ENCODE peak calls at places on chromosome 3, in four cellular contexts. M is fibroblast of mammary gland, Q is hepatocyte, X is lower leg skin. E is an unnamed sample.

GRCh38 chr3:175357758-175358157 is 498.6 kb downstream of the NAALADL2 start:
- DNase-seq in Q (no peak), X (no peak), M (peak), E (no peak)

GRCh38 chr3:53103566-53104296 is 26.5 kb downstream of the RFT1 start:
- DNase-seq in M (no peak), Q (no peak), X (no peak), E (no peak)

GRCh38 chr3:54004351-54004750 is 112.7 kb upstream of the SELENOK start:
- DNase-seq in X (no peak), M (no peak), Q (no peak), E (no peak)

GRCh38 chr3:188469228-188469885 is 315.4 kb downstream of the LPP start:
- DNase-seq in X (no peak), Q (no peak), M (peak), E (peak)

GRCh38 chr3:177127008-177127407 is 70.3 kb downstream of the TBL1XR1 start:
- DNase-seq in Q (no peak), X (no peak), M (no peak), E (peak)

GRCh38 chr3:58585994-58586393 is 8.8 kb upstream of the FAM107A start:
- DNase-seq in Q (no peak), M (no peak), X (no peak), E (no peak)

GRCh38 chr3:19427417-19428149 is 279.3 kb downstream of the KCNH8 start:
- DNase-seq in X (no peak), M (no peak), Q (no peak), E (no peak)

GRCh38 chr3:194272221-194272620 is 78.9 kb downstream of the CPN2 start:
- DNase-seq in X (peak), Q (no peak), M (no peak), E (no peak)

GRCh38 chr3:1752205-1752604 is 346.5 kb upstream of the CNTN4 start:
- DNase-seq in Q (no peak), X (no peak), M (no peak), E (no peak)

GRCh38 chr3:4416961-4417360 is 50.1 kb downstream of the SUMF1 start:
- DNase-seq in Q (no peak), X (no peak), M (peak), E (peak)

GRCh38 chr3:81891056-81891455 is 129.6 kb upstream of the GBE1 start:
- DNase-seq in X (no peak), Q (no peak), M (no peak), E (no peak)

GRCh38 chr3:26245236-26245635 is 377.3 kb upstream of the LRRC3B start:
- DNase-seq in Q (no peak), M (no peak), X (no peak), E (no peak)

GRCh38 chr3:73384091-73384906 is 240.4 kb downstream of the PDZRN3 start:
- DNase-seq in M (no peak), Q (no peak), X (peak), E (no peak)

GRCh38 chr3:129749692-129750091 is 143.2 kb upstream of the PLXND1 start:
- DNase-seq in M (no peak), X (no peak), Q (no peak), E (no peak)

GRCh38 chr3:89947357-89947954 is 840.0 kb downstream of the EPHA3 start:
- DNase-seq in M (no peak), Q (no peak), X (no peak), E (no peak)

GRCh38 chr3:23751485-23751811 is 54.3 kb upstream of the UBE2E1 start:
- DNase-seq in Q (no peak), M (no peak), X (no peak), E (no peak)

GRCh38 chr3:121995190-121996137 is 26.6 kb downstream of the ILDR1 start:
- DNase-seq in X (peak), Q (peak), M (peak), E (peak)

GRCh38 chr3:71166839-71167238 is 416.7 kb downstream of the FOXP1 start:
- DNase-seq in M (no peak), X (no peak), Q (no peak), E (no peak)

GRCh38 chr3:71171246-71171645 is 412.3 kb downstream of the FOXP1 start:
- DNase-seq in Q (no peak), X (no peak), M (no peak), E (no peak)

GRCh38 chr3:71166366-71166765 is 417.2 kb downstream of the FOXP1 start:
- DNase-seq in X (no peak), Q (no peak), M (no peak), E (peak)

GRCh38 chr3:71168043-71168720 is 415.3 kb downstream of the FOXP1 start:
- DNase-seq in Q (no peak), X (no peak), M (peak), E (peak)

GRCh38 chr3:71168961-71169411 is 414.5 kb downstream of the FOXP1 start:
- DNase-seq in Q (no peak), M (peak), X (no peak), E (peak)
- H3K4me3 ChIP-seq in Q (peak), M (no peak), X (no peak), E (no peak)

DNA sequence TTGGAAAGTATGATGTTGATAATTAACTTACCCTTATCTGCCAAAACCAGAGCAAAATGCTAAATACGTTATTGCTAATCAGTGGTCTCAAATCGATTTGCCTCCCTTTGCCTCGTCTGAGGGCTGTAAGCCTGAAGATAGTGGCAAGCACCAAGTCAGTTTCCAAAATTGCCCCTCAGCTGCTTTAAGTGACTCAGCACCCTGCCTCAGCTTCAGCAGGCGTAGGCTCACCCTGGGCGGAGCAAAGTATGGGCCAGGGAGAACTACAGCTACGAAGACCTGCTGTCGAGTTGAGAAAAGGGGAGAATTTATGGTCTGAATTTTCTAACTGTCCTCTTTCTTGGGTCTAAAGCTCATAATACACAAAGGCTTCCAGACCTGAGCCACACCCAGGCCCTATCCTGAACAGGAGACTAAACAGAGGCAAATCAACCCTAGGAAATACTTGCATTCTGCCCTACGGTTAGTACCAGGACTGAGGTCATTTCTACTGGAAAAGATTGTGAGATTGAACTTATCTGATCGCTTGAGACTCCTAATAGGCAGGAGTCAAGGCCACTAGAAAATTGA is 59.7 kb downstream of the DCUN1D1 start:
- DNase-seq in M (peak), X (no peak), Q (peak), E (peak)
- H3K4me3 ChIP-seq in M (no peak), X (no peak), Q (no peak), E (no peak)

GRCh38 chr3:113243071-113243470 is 31.7 kb downstream of the BOC start:
- DNase-seq in M (no peak), Q (no peak), X (no peak), E (no peak)

GRCh38 chr3:113243846-113244245 is 32.5 kb downstream of the BOC start:
- DNase-seq in M (peak), Q (no peak), X (no peak), E (no peak)

GRCh38 chr3:113240841-113241240 is 29.5 kb downstream of the BOC start:
- DNase-seq in Q (no peak), M (no peak), X (peak), E (no peak)

GRCh38 chr3:113242091-113242581 is 30.8 kb downstream of the BOC start:
- DNase-seq in Q (no peak), M (peak), X (no peak), E (peak)

DNA sequence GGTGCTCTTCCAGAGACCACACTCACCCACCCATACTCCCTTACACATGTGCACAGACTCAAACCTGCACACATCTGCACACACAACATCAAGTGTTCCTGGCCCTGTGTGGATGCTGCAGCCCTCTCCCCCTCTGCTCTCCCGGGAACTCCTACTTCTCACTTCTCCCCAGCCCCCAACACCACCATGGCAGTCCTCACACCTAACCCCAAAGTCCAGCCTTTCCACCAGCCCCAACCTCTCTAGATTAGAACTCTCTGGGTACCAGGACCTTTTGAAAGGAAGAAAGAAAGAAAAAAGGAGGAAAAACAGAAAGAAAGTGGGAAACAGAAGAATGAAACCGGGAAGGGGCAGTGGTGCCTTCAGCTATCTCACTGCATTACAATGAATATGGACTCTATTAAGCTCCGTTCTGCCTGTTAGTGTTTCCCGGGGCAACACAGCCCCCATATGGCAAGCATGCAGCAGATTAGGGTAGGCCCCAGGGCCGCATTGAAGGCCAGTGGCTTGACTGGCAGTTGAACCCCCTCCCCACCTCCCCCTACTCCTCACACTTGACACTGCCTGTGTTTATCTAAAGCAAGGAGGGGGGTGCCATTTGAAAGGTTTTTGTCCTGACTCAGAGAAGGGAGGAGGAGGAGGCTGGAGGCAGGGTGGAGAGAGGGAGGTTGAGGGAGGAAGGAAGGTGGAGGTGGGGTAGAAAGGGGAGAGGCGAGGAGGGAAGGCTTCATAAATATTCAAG is 30.1 kb downstream of the BOC start:
- DNase-seq in X (peak), M (peak), Q (peak), E (no peak)
- H3K4me3 ChIP-seq in X (no peak), M (no peak), Q (no peak), E (no peak)

GRCh38 chr3:43285644-43286043 is 696 bp upstream of the SNRK start:
- DNase-seq in M (no peak), Q (no peak), X (no peak), E (no peak)
- H3K4me3 ChIP-seq in M (peak), Q (peak), X (no peak), E (no peak)

GRCh38 chr3:46946416-46946815 is 30.1 kb downstream of the CCDC12 start:
- DNase-seq in Q (peak), X (no peak), M (no peak), E (no peak)

GRCh38 chr3:46947981-46948791 is 28.4 kb downstream of the CCDC12 start:
- DNase-seq in X (no peak), M (peak), Q (peak), E (peak)

GRCh38 chr3:46947545-46947899 is 29.0 kb downstream of the CCDC12 start:
- DNase-seq in M (no peak), X (no peak), Q (no peak), E (no peak)

GRCh38 chr3:46948830-46949671 is 27.5 kb downstream of the CCDC12 start:
- DNase-seq in Q (peak), M (no peak), X (no peak), E (peak)

GRCh38 chr3:46946856-46947544 is 29.5 kb downstream of the CCDC12 start:
- DNase-seq in Q (peak), X (no peak), M (no peak), E (peak)
- H3K4me3 ChIP-seq in Q (no peak), X (no peak), M (no peak), E (no peak)

E was measured in fibroblast of villous mesenchyme.